ENCODE peak calls at places on chromosomes 13 and 19, in ten cellular contexts. I is psoas muscle, Z is BJ, F is left lung, N is IMR-90, E is left ventricle myocardium inferior, D is body of pancreas, C is stomach, M is brain microvascular endothelial cell, X is uterus. O is an unnamed sample.
A peak's percentile ranks its signal among the peaks of the same experiment; 100 is the strongest.

GRCh38 chr13:95956589-95957148 is 96.5 kb downstream of the UGGT2 start:
- DNase-seq in I (no peak), Z (no peak), F (no peak), N (no peak), E (no peak), D (no peak), C (no peak), M (peak; percentile 8), X (no peak), O (no peak)

GRCh38 chr13:31914843-31915242 is 116.7 kb upstream of the FRY start:
- DNase-seq in I (no peak), Z (no peak), F (no peak), N (no peak), E (no peak), D (no peak), C (no peak), M (no peak), X (no peak), O (no peak)

GRCh38 chr13:100461309-100462035 is 127.1 kb downstream of the GGACT start:
- DNase-seq in I (no peak), Z (no peak), F (no peak), N (peak; percentile 33), E (no peak), D (no peak), C (no peak), M (no peak), X (no peak), O (no peak)

GRCh38 chr13:63607153-63607552 is 2191.5 kb upstream of the PCDH20 start:
- DNase-seq in I (no peak), Z (no peak), F (no peak), N (no peak), E (no peak), D (no peak), C (no peak), M (no peak), X (no peak), O (no peak)

GRCh38 chr19:6047741-6048231 is 62.5 kb downstream of the RFX2 start:
- DNase-seq in I (no peak), Z (no peak), F (no peak), N (peak; percentile 52), E (no peak), D (no peak), C (no peak), M (peak; percentile 28), X (no peak), O (peak; percentile 66)

GRCh38 chr19:32570081-32570785 is 10.8 kb upstream of the PDCD5 start:
- DNase-seq in I (peak; percentile 9), Z (no peak), F (no peak), N (peak; percentile 57), E (no peak), D (peak; percentile 44), C (peak; percentile 48), M (peak; percentile 61), X (peak; percentile 50), O (peak; percentile 75)

GRCh38 chr19:6887326-6887725 is at the start of gene ADGRE1:
- DNase-seq in I (no peak), Z (no peak), F (no peak), N (no peak), E (no peak), D (no peak), C (no peak), M (no peak), X (no peak), O (no peak)

GRCh38 chr19:21586341-21587116 is 81.1 kb downstream of the ZNF429 start:
- DNase-seq in I (peak; percentile 71), Z (no peak), F (peak; percentile 91), N (no peak), E (peak; percentile 36), D (peak; percentile 60), C (peak; percentile 38), M (no peak), X (no peak), O (no peak)

GRCh38 chr13:54484166-54484565 is 1455.6 kb downstream of the OLFM4 start:
- DNase-seq in I (no peak), Z (no peak), F (no peak), N (no peak), E (no peak), D (no peak), C (no peak), M (no peak), X (no peak), O (no peak)

GRCh38 chr13:87680298-87680697 is 9.1 kb downstream of the SLITRK5 start:
- DNase-seq in I (no peak), Z (no peak), F (no peak), N (no peak), E (no peak), D (no peak), C (no peak), M (no peak), X (no peak), O (peak; percentile 23)

GRCh38 chr13:114128624-114129522 is 3.5 kb downstream of the RASA3 start:
- DNase-seq in I (peak; percentile 87), Z (peak; percentile 29), F (peak; percentile 94), N (peak; percentile 95), E (peak; percentile 79), D (peak; percentile 38), C (peak; percentile 67), M (peak; percentile 93), X (peak; percentile 69), O (no peak)

GRCh38 chr19:8358948-8359347 is 5.0 kb upstream of the ANGPTL4 start:
- DNase-seq in I (no peak), Z (no peak), F (peak; percentile 2), N (no peak), E (no peak), D (no peak), C (no peak), M (no peak), X (no peak), O (no peak)

GRCh38 chr19:2491130-2491801 is 15.3 kb downstream of the GADD45B start:
- DNase-seq in I (peak; percentile 82), Z (no peak), F (peak; percentile 93), N (peak; percentile 84), E (no peak), D (peak; percentile 98), C (peak; percentile 98), M (peak; percentile 91), X (peak; percentile 39), O (no peak)

GRCh38 chr13:51778407-51778806 is 25.6 kb downstream of the DHRS12 start:
- DNase-seq in I (peak; percentile 45), Z (no peak), F (no peak), N (no peak), E (no peak), D (peak; percentile 65), C (no peak), M (no peak), X (no peak), O (no peak)

GRCh38 chr19:49110567-49110966 is 3.6 kb upstream of the LIN7B start:
- DNase-seq in I (no peak), Z (no peak), F (no peak), N (peak; percentile 62), E (no peak), D (no peak), C (no peak), M (peak; percentile 15), X (no peak), O (no peak)

GRCh38 chr19:49111218-49111998 is 2.8 kb upstream of the LIN7B start:
- DNase-seq in I (no peak), Z (no peak), F (no peak), N (no peak), E (no peak), D (no peak), C (no peak), M (no peak), X (no peak), O (no peak)

GRCh38 chr19:49107625-49108459 is 6.3 kb upstream of the LIN7B start:
- DNase-seq in I (no peak), Z (no peak), F (no peak), N (no peak), E (no peak), D (no peak), C (no peak), M (no peak), X (no peak), O (no peak)

GRCh38 chr19:49109051-49109450 is 5.1 kb upstream of the LIN7B start:
- DNase-seq in I (no peak), Z (no peak), F (no peak), N (no peak), E (no peak), D (no peak), C (no peak), M (no peak), X (no peak), O (no peak)

GRCh38 chr19:49109569-49110233 is 4.5 kb upstream of the LIN7B start:
- DNase-seq in I (no peak), Z (no peak), F (no peak), N (no peak), E (no peak), D (no peak), C (no peak), M (no peak), X (no peak), O (no peak)
- H3K36me3 ChIP-seq in I (no peaks in the 10 kb centered on the region), Z (peaks cover 25% of the 10 kb centered on the region), F (peaks cover 47% of the 10 kb centered on the region), N (peaks cover 46% of the 10 kb centered on the region), E (peaks cover 44% of the 10 kb centered on the region), D (peaks cover 4% of the 10 kb centered on the region), C (peaks cover 36% of the 10 kb centered on the region), M (peaks cover 49% of the 10 kb centered on the region), X (no peaks in the 10 kb centered on the region), O (peaks cover 3% of the 10 kb centered on the region)

DNA sequence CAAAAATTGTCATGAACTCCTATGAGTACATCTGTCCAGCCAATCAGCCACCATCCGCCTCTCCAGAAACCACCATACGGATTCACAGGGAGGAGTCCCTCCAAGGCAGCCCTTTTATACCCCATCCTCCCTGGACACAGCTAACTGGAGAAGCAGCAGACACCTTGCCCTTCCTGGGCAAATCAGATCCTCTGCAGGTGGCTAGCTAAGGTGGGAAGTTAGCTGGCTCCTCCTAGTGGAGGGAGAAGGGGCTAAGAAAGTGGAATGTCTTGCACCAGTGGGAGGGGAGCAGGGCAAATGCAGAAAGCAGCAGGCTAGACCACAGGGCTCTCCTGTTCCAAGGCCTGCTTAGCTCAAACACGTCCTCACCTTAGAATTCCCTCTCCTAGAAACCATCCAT is 46.2 kb upstream of the UQCRFS1 start:
- DNase-seq in I (no peak), Z (no peak), F (no peak), N (no peak), E (no peak), D (no peak), C (no peak), M (no peak), X (no peak), O (peak; percentile 43)
- TF ChIP-seq CTCF in I (peak; percentile 9), Z (peak; percentile 31), F (no peak), N (peak; percentile 13), E (no peak), D (no peak), C (no peak), M (peak; percentile 26), X (no peak), O (peak; percentile 17)

GRCh38 chr19:15244808-15245207 is 12.6 kb upstream of the EPHX3 start:
- DNase-seq in I (no peak), Z (no peak), F (no peak), N (no peak), E (no peak), D (no peak), C (no peak), M (no peak), X (no peak), O (no peak)
- H3K36me3 ChIP-seq in I (no peaks in the 10 kb centered on the region), Z (peaks cover 44% of the 10 kb centered on the region), F (peaks cover 97% of the 10 kb centered on the region), N (peaks cover 65% of the 10 kb centered on the region), E (peaks cover 56% of the 10 kb centered on the region), D (peaks cover 13% of the 10 kb centered on the region), C (peaks cover 58% of the 10 kb centered on the region), M (peaks cover 51% of the 10 kb centered on the region), X (no peaks in the 10 kb centered on the region), O (peaks cover 10% of the 10 kb centered on the region)

DNA sequence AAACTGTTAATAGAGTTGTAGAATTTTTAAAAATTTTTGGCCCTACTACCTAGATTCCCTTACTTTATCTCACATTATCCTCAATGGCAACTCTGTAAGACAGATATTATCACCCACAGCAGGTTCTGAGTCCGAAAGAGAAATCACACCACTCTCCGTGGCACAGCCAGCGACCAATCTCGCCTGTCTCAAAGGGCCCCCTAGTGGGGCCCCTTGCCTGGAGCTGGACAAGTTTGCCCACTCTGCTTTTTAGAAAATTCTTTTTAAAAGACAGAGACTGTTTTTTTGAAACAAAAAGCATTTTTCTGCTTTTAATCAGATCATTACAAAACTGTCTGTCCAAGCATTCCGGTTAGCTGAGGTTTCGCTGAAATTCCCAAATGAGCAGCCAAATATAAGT is 21.7 kb downstream of the PHF11 start:
- DNase-seq in I (no peak), Z (no peak), F (no peak), N (no peak), E (no peak), D (no peak), C (no peak), M (no peak), X (no peak), O (peak; percentile 40)
- TF ChIP-seq CTCF in I (no peak), Z (peak; percentile 72), F (no peak), N (peak; percentile 38), E (peak; percentile 45), D (no peak), C (no peak), M (peak; percentile 72), X (no peak), O (peak; percentile 64)

O was measured in Caco-2.